ENCODE peak calls at places on chromosome 7, in six cellular contexts. N is lower leg skin, E is uterus, S is HepG2, M is stomach, B is GM12891. R is an unnamed sample.

GRCh38 chr7:497346-497745 is 22.3 kb downstream of the PDGFA start:
- DNase-seq in N (no peak), E (no peak), S (no peak), M (no peak), B (no peak), R (no peak)

GRCh38 chr7:37912756-37913155 is 3.9 kb downstream of the SFRP4 start:
- DNase-seq in N (no peak), E (no peak), S (no peak), M (no peak), B (no peak), R (no peak)

GRCh38 chr7:103524042-103524907 is 78.3 kb upstream of the SLC26A5 start:
- DNase-seq in N (no peak), E (no peak), S (peak; percentile 3), M (no peak), B (no peak), R (no peak)

GRCh38 chr7:1245596-1245995 is 12.9 kb downstream of the UNCX start:
- DNase-seq in N (no peak), E (no peak), S (no peak), M (no peak), B (no peak), R (no peak)

GRCh38 chr7:142867398-142868187 is 12.7 kb downstream of the EPHB6 start:
- DNase-seq in N (no peak), E (no peak), S (no peak), M (no peak), B (no peak), R (no peak)

GRCh38 chr7:123096976-123097375 is 101.5 kb upstream of the TAS2R16 start:
- DNase-seq in N (no peak), E (no peak), S (no peak), M (no peak), B (no peak), R (no peak)

GRCh38 chr7:101507791-101508252 is 121.3 kb downstream of the MYL10 start:
- DNase-seq in N (no peak), E (peak; percentile 23), S (peak; percentile 78), M (no peak), B (no peak), R (peak; percentile 35)

GRCh38 chr7:76327610-76328009 is 25.1 kb downstream of the HSPB1 start:
- DNase-seq in N (no peak), E (no peak), S (no peak), M (no peak), B (no peak), R (no peak)

GRCh38 chr7:157792954-157793353 is 456.1 kb downstream of the DNAJB6 start:
- DNase-seq in N (no peak), E (no peak), S (no peak), M (no peak), B (no peak), R (no peak)

GRCh38 chr7:88153378-88153777 is 66.5 kb downstream of the SRI start:
- DNase-seq in N (no peak), E (no peak), S (no peak), M (no peak), B (no peak), R (no peak)

GRCh38 chr7:99839560-99840011 is 11.8 kb downstream of the CYP3A43 start:
- DNase-seq in N (peak; percentile 42), E (no peak), S (no peak), M (peak; percentile 63), B (no peak), R (no peak)

GRCh38 chr7:132394283-132395003 is 181.8 kb downstream of the PLXNA4 start:
- DNase-seq in N (no peak), E (no peak), S (no peak), M (no peak), B (no peak), R (no peak)

GRCh38 chr7:26485421-26486019 is 193.9 kb downstream of the SNX10 start:
- DNase-seq in N (no peak), E (peak; percentile 53), S (no peak), M (no peak), B (no peak), R (no peak)

GRCh38 chr7:70569335-70569819 is 562.6 kb upstream of the GALNT17 start:
- DNase-seq in N (no peak), E (no peak), S (no peak), M (no peak), B (no peak), R (no peak)

GRCh38 chr7:42673951-42674350 is 237.9 kb downstream of the C7orf25 start:
- DNase-seq in N (no peak), E (no peak), S (no peak), M (no peak), B (no peak), R (no peak)

GRCh38 chr7:138934401-138934800 is 46.8 kb downstream of the KIAA1549 start:
- DNase-seq in N (no peak), E (no peak), S (no peak), M (no peak), B (no peak), R (no peak)

GRCh38 chr7:157024716-157025115 is 14.3 kb upstream of the MNX1 start:
- DNase-seq in N (no peak), E (no peak), S (no peak), M (no peak), B (no peak), R (no peak)

GRCh38 chr7:24732646-24733413 is 24.4 kb downstream of the GSDME start:
- DNase-seq in N (no peak), E (no peak), S (peak; percentile 20), M (no peak), B (no peak), R (peak; percentile 50)

GRCh38 chr7:40105879-40106473 is 28.4 kb downstream of the MPLKIP start:
- DNase-seq in N (no peak), E (no peak), S (no peak), M (no peak), B (no peak), R (no peak)

GRCh38 chr7:66883716-66884115 is 37.3 kb upstream of the TMEM248 start:
- DNase-seq in N (no peak), E (no peak), S (no peak), M (no peak), B (no peak), R (peak; percentile 24)

GRCh38 chr7:74334026-74334425 is 44.8 kb downstream of the CLIP2 start:
- DNase-seq in N (no peak), E (no peak), S (no peak), M (no peak), B (no peak), R (no peak)

GRCh38 chr7:54802841-54803240 is 43.8 kb upstream of the SEC61G start:
- DNase-seq in N (no peak), E (no peak), S (no peak), M (no peak), B (no peak), R (no peak)

GRCh38 chr7:94264756-94265155 is 129.9 kb upstream of the COL1A2 start:
- DNase-seq in N (no peak), E (no peak), S (no peak), M (no peak), B (no peak), R (no peak)

GRCh38 chr7:22433710-22434460 is 66.1 kb downstream of the STEAP1B start:
- DNase-seq in N (no peak), E (peak; percentile 19), S (peak; percentile 93), M (no peak), B (no peak), R (peak; percentile 47)

GRCh38 chr7:141039366-141039765 is 24.6 kb upstream of the MRPS33 start:
- DNase-seq in N (no peak), E (no peak), S (no peak), M (no peak), B (no peak), R (peak; percentile 44)

GRCh38 chr7:140404565-140405080 is 765 bp downstream of the RAB19 start:
- DNase-seq in N (no peak), E (no peak), S (no peak), M (no peak), B (no peak), R (no peak)

GRCh38 chr7:108345710-108346336 is 110.4 kb downstream of the NRCAM start:
- DNase-seq in N (no peak), E (no peak), S (no peak), M (no peak), B (no peak), R (no peak)

GRCh38 chr7:17041324-17041723 is 159.5 kb upstream of the AGR3 start:
- DNase-seq in N (no peak), E (no peak), S (peak; percentile 3), M (no peak), B (no peak), R (peak; percentile 13)

GRCh38 chr7:42886129-42886528 is 25.7 kb downstream of the C7orf25 start:
- DNase-seq in N (no peak), E (no peak), S (no peak), M (no peak), B (no peak), R (no peak)

DNA sequence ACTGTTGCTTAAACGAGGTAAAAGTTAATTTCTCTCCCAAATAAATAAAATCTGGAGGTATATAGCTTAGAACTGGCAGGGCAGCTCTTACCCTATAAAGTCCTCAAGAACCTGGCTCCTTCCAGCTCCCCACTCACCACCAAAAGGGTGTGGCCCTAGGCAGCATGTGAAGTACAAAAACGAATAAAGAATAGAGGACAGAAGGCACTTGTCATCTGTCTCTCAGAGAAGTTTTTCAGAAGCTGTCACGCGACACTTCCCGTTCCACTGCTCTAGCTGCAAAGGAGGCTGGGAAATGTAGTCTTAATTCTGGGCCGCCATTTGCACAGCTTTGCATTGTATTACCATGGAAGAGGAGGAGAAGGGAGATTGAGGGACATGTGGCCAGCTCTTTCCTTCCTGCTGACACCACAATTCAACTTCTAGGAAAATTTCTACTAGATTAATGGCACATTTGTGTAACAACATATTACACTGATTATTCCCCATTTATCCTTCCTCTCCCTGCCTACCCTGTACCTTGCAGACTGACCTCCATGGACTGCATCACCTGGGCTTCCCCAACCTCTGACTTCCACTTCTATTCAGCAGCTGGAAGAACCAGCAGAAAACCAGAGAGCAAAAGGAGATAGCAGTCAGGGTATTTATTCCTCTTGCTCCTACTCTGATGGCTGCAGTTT is 62.2 kb downstream of the CCDC71L start:
- DNase-seq in N (peak; percentile 73), E (peak; percentile 27), S (peak; percentile 26), M (peak; percentile 76), B (peak; percentile 30), R (peak; percentile 6)
- TF ChIP-seq POLR2A in N (no peak), E (no peak), S (no peak), M (no peak), B (no peak), R (no peak)

GRCh38 chr7:128530855-128531104 is 54.2 kb downstream of the METTL2B start:
- DNase-seq in N (peak; percentile 19), E (no peak), S (no peak), M (no peak), B (no peak), R (no peak)
- TF ChIP-seq POLR2A in N (no peak), E (no peak), S (peak; percentile 61), M (no peak), B (no peak), R (peak; percentile 87)

GRCh38 chr7:135170223-135170997 is at the start of gene CYREN:
- DNase-seq in N (peak; percentile 87), E (peak; percentile 92), S (peak; percentile 91), M (peak; percentile 96), B (peak; percentile 85), R (peak; percentile 92)
- TF ChIP-seq POLR2A in N (no peak), E (peak; percentile 44), S (peak; percentile 71), M (peak; percentile 46), B (peak; percentile 53), R (peak; percentile 67)

DNA sequence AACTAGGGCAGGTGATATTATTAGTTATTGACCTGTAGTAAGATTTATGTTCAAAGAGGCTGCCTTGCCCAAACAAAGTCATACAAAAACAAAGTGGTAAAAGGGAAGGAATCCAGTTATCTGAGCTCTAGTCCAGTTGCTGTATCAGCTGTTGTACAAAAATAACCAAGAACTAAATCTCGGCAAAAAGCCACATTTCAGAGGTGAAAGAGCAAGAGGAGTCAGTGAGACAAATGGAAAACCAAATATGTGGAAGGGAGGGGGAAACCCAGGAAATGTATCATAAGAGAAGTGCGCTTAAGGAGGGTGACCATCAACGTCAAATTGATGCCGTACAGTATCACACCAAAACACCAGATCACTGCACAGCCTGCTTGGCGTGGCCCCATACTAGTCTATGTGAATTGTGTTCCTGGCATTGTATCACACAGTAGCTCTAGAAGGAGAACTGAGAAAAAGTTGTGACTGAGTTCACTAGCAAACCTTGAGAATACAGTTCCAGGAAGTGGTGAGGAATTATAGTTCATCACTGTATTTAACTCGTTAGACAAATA is 6.4 kb downstream of the AGBL3 start:
- DNase-seq in N (no peak), E (peak; percentile 28), S (no peak), M (no peak), B (peak; percentile 10), R (no peak)
- TF ChIP-seq POLR2A in N (no peak), E (no peak), S (no peak), M (no peak), B (peak; percentile 71), R (no peak)